ENCODE peak calls at places on chromosomes 7 and 10, in four cellular contexts. F is BE2C, D is GM23338, Z is uterus. K is an unnamed sample.

GRCh38 chr10:71736570-71737355 is 17.2 kb upstream of the C10orf105 start:
- DNase-seq in F (no peak), D (no peak), Z (no peak), K (no peak)

GRCh38 chr10:9211228-9211627 is 1156.7 kb downstream of the GATA3 start:
- DNase-seq in F (no peak), D (peak; percentile 56), Z (no peak), K (no peak)

GRCh38 chr10:44801383-44802327 is 109.5 kb upstream of the TMEM72 start:
- DNase-seq in F (peak; percentile 20), D (no peak), Z (peak; percentile 68), K (peak; percentile 93)

GRCh38 chr10:42630537-42631134 is 7.7 kb downstream of the ZNF33B start:
- DNase-seq in F (no peak), D (no peak), Z (no peak), K (no peak)

GRCh38 chr7:40401406-40401805 is 266.6 kb downstream of the SUGCT start:
- DNase-seq in F (no peak), D (no peak), Z (no peak), K (no peak)

GRCh38 chr7:15309891-15310290 is 251.9 kb downstream of the AGMO start:
- DNase-seq in F (no peak), D (no peak), Z (no peak), K (no peak)

GRCh38 chr10:31034041-31034918 is 2.6 kb upstream of the ZNF438 start:
- DNase-seq in F (no peak), D (no peak), Z (no peak), K (no peak)

GRCh38 chr7:30027065-30027456 is 559 bp upstream of the FKBP14 start:
- DNase-seq in F (peak; percentile 11), D (no peak), Z (no peak), K (no peak)

GRCh38 chr10:102613761-102614160 is 30.5 kb upstream of the TRIM8 start:
- DNase-seq in F (no peak), D (no peak), Z (no peak), K (peak; percentile 52)

GRCh38 chr10:13792011-13792410 is 205.2 kb downstream of the PRPF18 start:
- DNase-seq in F (peak; percentile 41), D (no peak), Z (no peak), K (peak; percentile 77)

GRCh38 chr7:131689662-131690234 is 133.3 kb upstream of the PODXL start:
- DNase-seq in F (no peak), D (no peak), Z (no peak), K (no peak)

GRCh38 chr7:131692131-131692960 is 135.9 kb upstream of the PODXL start:
- DNase-seq in F (peak; percentile 85), D (peak; percentile 91), Z (no peak), K (peak; percentile 45)

GRCh38 chr7:131690446-131690845 is 134.0 kb upstream of the PODXL start:
- DNase-seq in F (no peak), D (no peak), Z (no peak), K (no peak)

GRCh38 chr7:131688738-131689661 is 132.6 kb upstream of the PODXL start:
- DNase-seq in F (peak; percentile 87), D (peak; percentile 89), Z (peak; percentile 45), K (peak; percentile 51)

DNA sequence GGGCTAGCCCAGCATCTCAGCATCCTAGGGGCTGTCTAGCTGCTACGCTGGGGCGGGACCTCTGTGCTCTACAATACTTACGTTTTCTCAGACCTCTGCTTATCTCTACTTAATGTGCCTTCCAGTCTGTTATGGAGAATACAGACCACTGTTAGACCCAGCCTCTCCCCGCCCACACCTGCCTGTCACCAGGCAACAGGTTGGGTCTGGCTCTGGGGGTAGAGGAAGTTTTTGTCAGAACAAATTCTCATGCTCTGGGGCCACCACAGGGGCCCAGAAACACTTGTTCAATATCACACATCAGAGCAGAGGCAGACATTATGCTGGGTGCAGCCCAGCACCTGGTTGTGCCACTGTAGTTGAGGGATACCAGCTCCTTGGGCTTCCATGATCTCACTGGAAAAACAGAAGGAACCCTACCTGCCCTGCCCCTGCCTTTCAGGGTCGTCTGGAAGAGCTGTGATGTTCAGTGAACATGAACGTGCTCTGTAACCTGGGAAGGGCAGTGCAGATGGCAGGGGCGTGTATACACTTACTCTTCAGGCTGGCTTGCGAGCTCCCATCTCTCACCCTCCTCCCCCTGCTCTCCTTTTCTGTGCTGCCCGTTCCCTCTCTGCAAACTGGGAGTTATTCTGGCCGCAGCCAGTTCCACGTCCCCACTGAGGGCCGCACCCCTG is 135.2 kb upstream of the PODXL start:
- DNase-seq in F (no peak), D (no peak), Z (no peak), K (no peak)
- H3K27me3 ChIP-seq in F (peaks cover 11% of the 10 kb centered on the region), D (no peaks in the 10 kb centered on the region), Z (no peaks in the 10 kb centered on the region), K (peaks cover 79% of the 10 kb centered on the region)

DNA sequence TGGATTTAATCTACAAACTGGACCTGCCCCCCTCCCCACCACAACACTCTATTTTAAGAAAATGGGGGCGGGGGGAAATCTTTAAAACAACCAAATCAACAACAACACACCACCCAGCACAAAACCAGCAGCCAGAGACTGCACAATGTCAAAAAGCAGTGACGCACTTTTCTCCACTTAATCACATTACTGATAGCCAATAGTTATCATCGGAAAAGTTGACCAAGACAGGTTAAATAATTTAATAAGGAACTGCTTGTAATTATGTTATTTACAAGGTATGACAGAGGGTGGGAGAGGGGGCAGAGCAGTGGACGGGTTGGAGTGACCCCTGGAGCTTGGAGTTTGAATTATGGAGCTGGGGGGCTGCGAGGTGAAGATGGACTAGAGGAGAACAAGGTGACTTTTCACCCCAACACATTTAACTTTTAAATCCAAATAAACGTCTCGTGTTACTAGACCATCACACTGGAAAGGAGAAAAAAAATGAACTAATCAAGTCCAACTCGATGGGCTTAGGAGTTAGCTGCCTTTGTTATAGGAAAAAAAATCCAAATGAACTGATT is 2.7 kb downstream of the EBF3 start:
- DNase-seq in F (no peak), D (no peak), Z (no peak), K (no peak)
- H3K27me3 ChIP-seq in F (peaks cover 19% of the 10 kb centered on the region), D (peaks cover 98% of the 10 kb centered on the region), Z (peaks cover 29% of the 10 kb centered on the region), K (peaks cover 99% of the 10 kb centered on the region)

GRCh38 chr7:31776616-31777015 is 89.6 kb downstream of the PPP1R17 start:
- DNase-seq in F (no peak), D (no peak), Z (no peak), K (no peak)

GRCh38 chr7:31767686-31768358 is 80.8 kb downstream of the PPP1R17 start:
- DNase-seq in F (no peak), D (peak; percentile 90), Z (no peak), K (no peak)

GRCh38 chr7:31775511-31775910 is 88.5 kb downstream of the PPP1R17 start:
- DNase-seq in F (no peak), D (peak; percentile 39), Z (no peak), K (no peak)

DNA sequence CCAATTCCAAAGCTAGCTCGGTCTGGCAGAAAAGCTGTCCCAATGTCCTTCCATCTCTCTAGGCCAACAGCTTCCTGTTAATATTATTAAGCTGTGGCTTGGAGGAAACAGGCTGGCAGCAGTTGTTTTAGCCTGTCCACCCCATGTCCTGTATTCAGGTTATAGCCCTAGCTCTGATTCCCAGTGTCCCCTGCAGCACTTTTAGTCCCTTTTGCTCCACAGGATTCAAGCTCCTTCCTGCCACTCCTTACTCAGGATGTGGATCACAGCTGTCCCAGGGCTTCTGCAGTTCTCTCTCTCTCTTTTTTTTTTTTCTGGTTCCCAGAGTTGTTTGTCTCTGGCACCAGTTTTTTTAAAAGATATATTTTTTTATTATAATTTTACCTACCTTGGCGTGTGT is 85.2 kb downstream of the PPP1R17 start:
- DNase-seq in F (no peak), D (no peak), Z (no peak), K (no peak)
- H3K27me3 ChIP-seq in F (no peaks in the 10 kb centered on the region), D (peaks cover 97% of the 10 kb centered on the region), Z (no peaks in the 10 kb centered on the region), K (no peaks in the 10 kb centered on the region)

GRCh38 chr10:2948127-2948854 is 119.1 kb upstream of the PFKP start:
- DNase-seq in F (no peak), D (no peak), Z (no peak), K (no peak)
- H3K27me3 ChIP-seq in F (no peaks in the 10 kb centered on the region), D (no peaks in the 10 kb centered on the region), Z (no peaks in the 10 kb centered on the region), K (peaks cover 88% of the 10 kb centered on the region)

DNA sequence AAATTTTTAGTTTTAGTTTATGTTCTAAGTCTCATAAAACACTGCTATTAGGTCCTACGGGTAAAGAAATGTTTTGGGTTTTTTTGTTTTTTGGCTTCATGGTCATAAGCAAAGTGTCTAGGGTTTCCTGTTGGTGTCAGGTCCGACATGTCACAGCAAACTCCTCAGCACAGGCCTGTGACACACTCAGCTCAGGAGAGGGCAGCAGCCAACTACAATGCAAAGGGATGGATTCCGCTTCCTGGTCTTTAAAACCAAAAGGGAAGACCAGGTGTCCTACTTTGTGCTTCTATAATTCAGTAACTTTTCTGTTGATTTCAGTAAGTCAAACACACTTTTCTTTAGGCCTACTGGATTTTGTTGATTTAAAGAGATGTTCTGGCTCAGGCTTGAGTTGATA is 83.8 kb upstream of the MACROH2A2 start:
- DNase-seq in F (peak; percentile 36), D (peak; percentile 63), Z (no peak), K (no peak)
- H3K27me3 ChIP-seq in F (no peaks in the 10 kb centered on the region), D (no peaks in the 10 kb centered on the region), Z (no peaks in the 10 kb centered on the region), K (peaks cover 55% of the 10 kb centered on the region)

K was measured in left ventricle myocardium inferior.